ENCODE peak calls at places on chromosomes 16 and 17, in eight cellular contexts. E is KBM-7; A is HTR-8/SVneo; X is endodermal cell; N is activated naive CD4-positive, alpha-beta T cell treated with anti-CD3 and anti-CD28 coated beads, Interleukin-2, amount 10 ng/mL, durations not matched to agents 7 days and 5 days; Z is CD8-positive, alpha-beta memory T cell; J is activated T-cell treated with anti-CD3 and anti-CD28 coated beads, Interleukin-2, amount 50 U/mL, for 48 hours; R is GM12865. K is an unnamed sample.

GRCh38 chr17:34114174-34114573 is 140.9 kb upstream of the CCL2 start:
- DNase-seq in N (no peak), R (no peak), J (no peak), Z (no peak), X (no peak), A (no peak), E (no peak), K (no peak)

GRCh38 chr17:36942631-36943125 is 5.4 kb downstream of the LHX1 start:
- DNase-seq in X (peak), N (no peak), A (no peak), E (no peak), R (no peak), J (no peak), Z (no peak), K (no peak)

GRCh38 chr17:78364436-78365281 is 4.8 kb upstream of the SOCS3 start:
- DNase-seq in J (peak), N (no peak), X (peak), A (no peak), E (peak), Z (no peak), R (no peak), K (no peak)

GRCh38 chr17:44219636-44220210 is at the start of gene UBTF:
- DNase-seq in J (peak), X (peak), Z (peak), N (peak), R (peak), A (peak), E (no peak), K (peak)

GRCh38 chr16:53761967-53762726 is 58.2 kb downstream of the FTO start:
- DNase-seq in Z (no peak), A (no peak), X (no peak), N (no peak), R (no peak), E (no peak), J (no peak), K (no peak)

GRCh38 chr17:81994593-81995462 is 17.4 kb downstream of the ASPSCR1 start:
- DNase-seq in Z (no peak), J (no peak), R (no peak), E (no peak), X (no peak), N (no peak), A (no peak), K (no peak)

GRCh38 chr17:43028221-43028861 is 3.3 kb downstream of the RND2 start:
- DNase-seq in A (no peak), R (no peak), E (no peak), X (no peak), N (no peak), Z (no peak), J (no peak), K (no peak)

GRCh38 chr17:40099627-40100418 is 566 bp downstream of the NR1D1 start:
- DNase-seq in Z (no peak), R (no peak), A (no peak), J (no peak), E (no peak), X (peak), N (no peak), K (no peak)

GRCh38 chr16:89646270-89646669 is 11.2 kb downstream of the CHMP1A start:
- DNase-seq in Z (no peak), X (no peak), A (no peak), J (no peak), E (no peak), R (no peak), N (no peak), K (no peak)

GRCh38 chr17:73069164-73069774 is 23.2 kb downstream of the SLC39A11 start:
- DNase-seq in N (no peak), A (no peak), E (no peak), R (no peak), J (no peak), Z (no peak), X (no peak), K (no peak)

GRCh38 chr16:72469932-72470331 is 298.0 kb upstream of the PMFBP1 start:
- DNase-seq in N (no peak), R (no peak), X (no peak), A (no peak), E (no peak), Z (no peak), J (no peak), K (no peak)

GRCh38 chr16:72566174-72566573 is 394.2 kb upstream of the PMFBP1 start:
- DNase-seq in X (no peak), N (no peak), E (no peak), J (no peak), A (no peak), Z (no peak), R (no peak), K (no peak)

GRCh38 chr17:42017866-42018200 is 594 bp upstream of the DNAJC7 start:
- DNase-seq in A (no peak), R (no peak), Z (no peak), J (no peak), X (no peak), N (no peak), E (no peak), K (no peak)

GRCh38 chr16:48444574-48444973 is 59.4 kb upstream of the SIAH1 start:
- DNase-seq in J (no peak), N (no peak), X (no peak), E (no peak), R (no peak), A (peak), Z (no peak), K (peak)

K was measured in T1000.